ENCODE peak calls at places on chromosomes 1 and 21, in ten cellular contexts. One of them, this sample, is unnamed.

GRCh38 chr1:229204863-229205777 is 65.8 kb upstream of the RAB4A start:
- DNase-seq in EL: peak
- DNase-seq in ELR: peak
- DNase-seq in GM23338: no peak
- DNase-seq in WTC11: no peak
- DNase-seq in NCI-H2029 treated with DMSO at 0.1 percent for 48 hours: no peak
- DNase-seq in NCI-H2107: no peak
- DNase-seq in activated CD8-positive, alpha-beta memory T cell treated with anti-CD3 and anti-CD28 coated beads, Interleukin-2, amount 10 ng/mL, durations not matched to agents 7 days and 5 days: no peak
- DNase-seq in skeletal muscle cell: no peak
- DNase-seq in Daoy: no peak
- DNase-seq in this sample: peak

GRCh38 chr1:17566892-17567291 is 27.4 kb downstream of the ARHGEF10L start:
- DNase-seq in EL: no peak
- DNase-seq in ELR: no peak
- DNase-seq in GM23338: no peak
- DNase-seq in WTC11: no peak
- DNase-seq in NCI-H2029 treated with DMSO at 0.1 percent for 48 hours: no peak
- DNase-seq in NCI-H2107: no peak
- DNase-seq in activated CD8-positive, alpha-beta memory T cell treated with anti-CD3 and anti-CD28 coated beads, Interleukin-2, amount 10 ng/mL, durations not matched to agents 7 days and 5 days: no peak
- DNase-seq in skeletal muscle cell: no peak
- DNase-seq in Daoy: no peak
- DNase-seq in this sample: no peak

GRCh38 chr21:43287111-43287973 is 118.5 kb downstream of the CRYAA start:
- DNase-seq in EL: no peak
- DNase-seq in ELR: no peak
- DNase-seq in GM23338: no peak
- DNase-seq in WTC11: no peak
- DNase-seq in NCI-H2029 treated with DMSO at 0.1 percent for 48 hours: peak
- DNase-seq in NCI-H2107: peak
- DNase-seq in activated CD8-positive, alpha-beta memory T cell treated with anti-CD3 and anti-CD28 coated beads, Interleukin-2, amount 10 ng/mL, durations not matched to agents 7 days and 5 days: peak
- DNase-seq in skeletal muscle cell: no peak
- DNase-seq in Daoy: peak
- DNase-seq in this sample: peak

GRCh38 chr1:3530931-3531818 is 76.7 kb downstream of the ARHGEF16 start:
- DNase-seq in EL: peak
- DNase-seq in ELR: peak
- DNase-seq in GM23338: peak
- DNase-seq in WTC11: peak
- DNase-seq in NCI-H2029 treated with DMSO at 0.1 percent for 48 hours: no peak
- DNase-seq in NCI-H2107: no peak
- DNase-seq in activated CD8-positive, alpha-beta memory T cell treated with anti-CD3 and anti-CD28 coated beads, Interleukin-2, amount 10 ng/mL, durations not matched to agents 7 days and 5 days: peak
- DNase-seq in skeletal muscle cell: no peak
- DNase-seq in Daoy: peak
- DNase-seq in this sample: peak

GRCh38 chr1:241596633-241597032 is 43.5 kb downstream of the CHML start:
- DNase-seq in EL: no peak
- DNase-seq in ELR: no peak
- DNase-seq in GM23338: no peak
- DNase-seq in WTC11: no peak
- DNase-seq in NCI-H2029 treated with DMSO at 0.1 percent for 48 hours: no peak
- DNase-seq in NCI-H2107: no peak
- DNase-seq in activated CD8-positive, alpha-beta memory T cell treated with anti-CD3 and anti-CD28 coated beads, Interleukin-2, amount 10 ng/mL, durations not matched to agents 7 days and 5 days: no peak
- DNase-seq in skeletal muscle cell: no peak
- DNase-seq in Daoy: no peak
- DNase-seq in this sample: no peak

GRCh38 chr1:90347366-90347765 is 352.5 kb downstream of the ZNF326 start:
- DNase-seq in EL: no peak
- DNase-seq in ELR: no peak
- DNase-seq in GM23338: no peak
- DNase-seq in WTC11: no peak
- DNase-seq in NCI-H2029 treated with DMSO at 0.1 percent for 48 hours: no peak
- DNase-seq in NCI-H2107: no peak
- DNase-seq in activated CD8-positive, alpha-beta memory T cell treated with anti-CD3 and anti-CD28 coated beads, Interleukin-2, amount 10 ng/mL, durations not matched to agents 7 days and 5 days: no peak
- DNase-seq in skeletal muscle cell: no peak
- DNase-seq in Daoy: no peak
- DNase-seq in this sample: no peak

GRCh38 chr1:208534604-208534907 is 290.4 kb upstream of the PLXNA2 start:
- DNase-seq in EL: no peak
- DNase-seq in ELR: no peak
- DNase-seq in GM23338: no peak
- DNase-seq in WTC11: no peak
- DNase-seq in NCI-H2029 treated with DMSO at 0.1 percent for 48 hours: no peak
- DNase-seq in NCI-H2107: no peak
- DNase-seq in activated CD8-positive, alpha-beta memory T cell treated with anti-CD3 and anti-CD28 coated beads, Interleukin-2, amount 10 ng/mL, durations not matched to agents 7 days and 5 days: no peak
- DNase-seq in skeletal muscle cell: no peak
- DNase-seq in Daoy: no peak
- DNase-seq in this sample: no peak

GRCh38 chr1:228414511-228415211 is 2.0 kb downstream of the TRIM17 start:
- DNase-seq in EL: no peak
- DNase-seq in ELR: no peak
- DNase-seq in GM23338: no peak
- DNase-seq in WTC11: no peak
- DNase-seq in NCI-H2029 treated with DMSO at 0.1 percent for 48 hours: no peak
- DNase-seq in NCI-H2107: no peak
- DNase-seq in activated CD8-positive, alpha-beta memory T cell treated with anti-CD3 and anti-CD28 coated beads, Interleukin-2, amount 10 ng/mL, durations not matched to agents 7 days and 5 days: no peak
- DNase-seq in skeletal muscle cell: no peak
- DNase-seq in Daoy: no peak
- DNase-seq in this sample: no peak

GRCh38 chr1:225766967-225767413 is 10.6 kb upstream of the SRP9 start:
- DNase-seq in EL: peak
- DNase-seq in ELR: peak
- DNase-seq in GM23338: no peak
- DNase-seq in WTC11: no peak
- DNase-seq in NCI-H2029 treated with DMSO at 0.1 percent for 48 hours: peak
- DNase-seq in NCI-H2107: no peak
- DNase-seq in activated CD8-positive, alpha-beta memory T cell treated with anti-CD3 and anti-CD28 coated beads, Interleukin-2, amount 10 ng/mL, durations not matched to agents 7 days and 5 days: no peak
- DNase-seq in skeletal muscle cell: peak
- DNase-seq in Daoy: peak
- DNase-seq in this sample: peak

GRCh38 chr1:46401514-46401913 is 7.4 kb downstream of the FAAH start:
- DNase-seq in EL: no peak
- DNase-seq in ELR: no peak
- DNase-seq in GM23338: no peak
- DNase-seq in WTC11: no peak
- DNase-seq in NCI-H2029 treated with DMSO at 0.1 percent for 48 hours: no peak
- DNase-seq in NCI-H2107: no peak
- DNase-seq in activated CD8-positive, alpha-beta memory T cell treated with anti-CD3 and anti-CD28 coated beads, Interleukin-2, amount 10 ng/mL, durations not matched to agents 7 days and 5 days: no peak
- DNase-seq in skeletal muscle cell: no peak
- DNase-seq in Daoy: peak
- DNase-seq in this sample: no peak

GRCh38 chr1:231493421-231494185 is 34.9 kb upstream of the TSNAX start:
- DNase-seq in EL: peak
- DNase-seq in ELR: peak
- DNase-seq in GM23338: no peak
- DNase-seq in WTC11: no peak
- DNase-seq in NCI-H2029 treated with DMSO at 0.1 percent for 48 hours: no peak
- DNase-seq in NCI-H2107: no peak
- DNase-seq in activated CD8-positive, alpha-beta memory T cell treated with anti-CD3 and anti-CD28 coated beads, Interleukin-2, amount 10 ng/mL, durations not matched to agents 7 days and 5 days: no peak
- DNase-seq in skeletal muscle cell: peak
- DNase-seq in Daoy: peak
- DNase-seq in this sample: no peak

GRCh38 chr1:29426701-29427279 is 190.5 kb downstream of the PTPRU start:
- DNase-seq in EL: no peak
- DNase-seq in ELR: no peak
- DNase-seq in GM23338: no peak
- DNase-seq in WTC11: no peak
- DNase-seq in NCI-H2029 treated with DMSO at 0.1 percent for 48 hours: peak
- DNase-seq in NCI-H2107: peak
- DNase-seq in activated CD8-positive, alpha-beta memory T cell treated with anti-CD3 and anti-CD28 coated beads, Interleukin-2, amount 10 ng/mL, durations not matched to agents 7 days and 5 days: no peak
- DNase-seq in skeletal muscle cell: no peak
- DNase-seq in Daoy: no peak
- DNase-seq in this sample: no peak

GRCh38 chr1:228140724-228141081 is 624 bp downstream of the GUK1 start:
- DNase-seq in EL: no peak
- DNase-seq in ELR: no peak
- DNase-seq in GM23338: no peak
- DNase-seq in WTC11: no peak
- DNase-seq in NCI-H2029 treated with DMSO at 0.1 percent for 48 hours: no peak
- DNase-seq in NCI-H2107: no peak
- DNase-seq in activated CD8-positive, alpha-beta memory T cell treated with anti-CD3 and anti-CD28 coated beads, Interleukin-2, amount 10 ng/mL, durations not matched to agents 7 days and 5 days: peak
- DNase-seq in skeletal muscle cell: no peak
- DNase-seq in Daoy: no peak
- DNase-seq in this sample: no peak